ENCODE peak calls at places on chromosome 10, in five cellular contexts. X is prostate gland; H is testis; N is mesendoderm; Z is CD4-positive, CD25-positive, alpha-beta regulatory T cell. W is an unnamed sample.

GRCh38 chr10:102859911-102860310 is 5.9 kb downstream of the BORCS7 start:
- DNase-seq in X (no peak), H (no peak), N (no peak), Z (no peak), W (no peak)

GRCh38 chr10:101827919-101828600 is 9.8 kb upstream of the OGA start:
- DNase-seq in X (no peak), H (no peak), N (no peak), Z (no peak), W (peak)

GRCh38 chr10:19168584-19168983 is 120.0 kb downstream of the MALRD1 start:
- DNase-seq in X (no peak), H (no peak), N (peak), Z (no peak), W (peak)

GRCh38 chr10:127374901-127375300 is 174.2 kb upstream of the NPS start:
- DNase-seq in X (no peak), H (no peak), N (no peak), Z (no peak), W (no peak)

GRCh38 chr10:133238066-133238804 is 580 bp downstream of the VENTX start:
- DNase-seq in X (no peak), H (no peak), N (no peak), Z (no peak), W (no peak)

GRCh38 chr10:12360461-12360860 is 11.1 kb downstream of the CAMK1D start:
- DNase-seq in X (no peak), H (no peak), N (no peak), Z (no peak), W (no peak)

GRCh38 chr10:34726862-34727261 is 88.2 kb downstream of the PARD3 start:
- DNase-seq in X (no peak), H (no peak), N (no peak), Z (no peak), W (no peak)

GRCh38 chr10:122465401-122465800 is 4.0 kb downstream of the HTRA1 start:
- DNase-seq in X (no peak), H (no peak), N (no peak), Z (no peak), W (no peak)

GRCh38 chr10:1244493-1244892 is 188.3 kb downstream of the WDR37 start:
- DNase-seq in X (no peak), H (no peak), N (no peak), Z (no peak), W (peak)

GRCh38 chr10:78362406-78363022 is 328.9 kb downstream of the RPS24 start:
- DNase-seq in X (no peak), H (no peak), N (peak), Z (no peak), W (peak)

GRCh38 chr10:47165711-47166404 is 134.1 kb upstream of the GDF10 start:
- DNase-seq in X (peak), H (peak), N (no peak), Z (peak), W (no peak)
- H3K4me3 ChIP-seq in X (no peak), H (peak), N (no peak), Z (peak), W (no peak)

DNA sequence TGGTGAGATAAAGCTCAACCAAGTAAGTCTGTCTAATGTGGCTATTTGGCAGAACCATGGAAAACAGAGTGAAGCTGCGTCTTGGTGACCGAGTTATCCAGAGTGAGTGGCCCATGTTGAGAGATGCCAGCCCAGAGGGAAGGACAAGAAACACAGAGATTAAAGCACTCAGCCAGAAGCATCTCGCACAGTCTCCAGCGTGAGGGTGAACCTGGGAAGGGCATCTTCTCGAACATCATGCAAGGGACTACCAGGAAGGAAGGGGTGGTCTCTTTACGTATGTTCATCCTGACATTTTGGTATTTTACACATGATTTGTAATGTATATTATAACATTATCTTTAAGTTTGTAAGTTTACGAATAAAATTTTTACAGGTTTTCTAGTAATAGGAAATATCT is 146.4 kb downstream of the TCERG1L start:
- DNase-seq in X (no peak), H (no peak), N (no peak), Z (no peak), W (no peak)
- H3K27ac ChIP-seq in X (no peak), H (no peak), N (no peak), Z (no peak), W (no peak)

GRCh38 chr10:5971315-5971832 is 6.0 kb downstream of the IL15RA start:
- DNase-seq in X (no peak), H (no peak), N (no peak), Z (no peak), W (no peak)
- H3K4me3 ChIP-seq in X (no peak), H (no peak), N (no peak), Z (peak), W (no peak)

GRCh38 chr10:111247781-111248389 is 171.1 kb downstream of the ADRA2A start:
- DNase-seq in X (no peak), H (no peak), N (no peak), Z (no peak), W (no peak)
- H3K27ac ChIP-seq in X (no peak), H (no peak), N (no peak), Z (no peak), W (no peak)